ENCODE peak calls at places on chromosomes 16 and 17, in five cellular contexts. V is upper lobe of right lung, L is cardiac muscle cell, A is spleen, G is heart right ventricle. E is an unnamed sample. For H3K4me1, the result is how much of the 10 kb centered on the place peaks cover.

GRCh38 chr17:8222630-8223355 is 12.4 kb upstream of the AURKB start:
- DNase-seq in V (peak), L (peak), A (peak), G (peak), E (peak)

GRCh38 chr17:17922198-17922901 is 49.9 kb downstream of the TOM1L2 start:
- DNase-seq in V (no peak), L (no peak), A (no peak), G (no peak), E (peak)

GRCh38 chr17:13421581-13421980 is 180.1 kb downstream of the HS3ST3A1 start:
- DNase-seq in V (no peak), L (no peak), A (no peak), G (no peak), E (no peak)

GRCh38 chr17:77462101-77462500 is 321.3 kb downstream of the SEC14L1 start:
- DNase-seq in V (no peak), L (no peak), A (peak), G (no peak), E (no peak)

GRCh38 chr17:28828294-28829040 is 14.1 kb downstream of the FAM222B start:
- DNase-seq in V (peak), L (no peak), A (peak), G (no peak), E (no peak)

GRCh38 chr16:57372372-57373116 is at the start of gene CX3CL1:
- DNase-seq in V (peak), L (peak), A (no peak), G (peak), E (no peak)

GRCh38 chr16:59783191-59783590 is 1049.1 kb upstream of the GOT2 start:
- DNase-seq in V (no peak), L (no peak), A (no peak), G (no peak), E (no peak)

GRCh38 chr16:57446530-57447141 is 549 bp downstream of the CIAPIN1 start:
- DNase-seq in V (no peak), L (peak), A (no peak), G (peak), E (no peak)

GRCh38 chr17:61214753-61215152 is 184.9 kb upstream of the TBX2 start:
- DNase-seq in V (no peak), L (no peak), A (no peak), G (no peak), E (no peak)

GRCh38 chr17:76529643-76530488 is 7.6 kb downstream of the CYGB start:
- DNase-seq in V (peak), L (peak), A (peak), G (peak), E (no peak)

GRCh38 chr17:63702223-63702577 is 2.3 kb upstream of the LIMD2 start:
- DNase-seq in V (peak), L (no peak), A (peak), G (no peak), E (no peak)
- H3K4me3 ChIP-seq in V (peak), L (no peak), A (peak), G (no peak), E (no peak)

DNA sequence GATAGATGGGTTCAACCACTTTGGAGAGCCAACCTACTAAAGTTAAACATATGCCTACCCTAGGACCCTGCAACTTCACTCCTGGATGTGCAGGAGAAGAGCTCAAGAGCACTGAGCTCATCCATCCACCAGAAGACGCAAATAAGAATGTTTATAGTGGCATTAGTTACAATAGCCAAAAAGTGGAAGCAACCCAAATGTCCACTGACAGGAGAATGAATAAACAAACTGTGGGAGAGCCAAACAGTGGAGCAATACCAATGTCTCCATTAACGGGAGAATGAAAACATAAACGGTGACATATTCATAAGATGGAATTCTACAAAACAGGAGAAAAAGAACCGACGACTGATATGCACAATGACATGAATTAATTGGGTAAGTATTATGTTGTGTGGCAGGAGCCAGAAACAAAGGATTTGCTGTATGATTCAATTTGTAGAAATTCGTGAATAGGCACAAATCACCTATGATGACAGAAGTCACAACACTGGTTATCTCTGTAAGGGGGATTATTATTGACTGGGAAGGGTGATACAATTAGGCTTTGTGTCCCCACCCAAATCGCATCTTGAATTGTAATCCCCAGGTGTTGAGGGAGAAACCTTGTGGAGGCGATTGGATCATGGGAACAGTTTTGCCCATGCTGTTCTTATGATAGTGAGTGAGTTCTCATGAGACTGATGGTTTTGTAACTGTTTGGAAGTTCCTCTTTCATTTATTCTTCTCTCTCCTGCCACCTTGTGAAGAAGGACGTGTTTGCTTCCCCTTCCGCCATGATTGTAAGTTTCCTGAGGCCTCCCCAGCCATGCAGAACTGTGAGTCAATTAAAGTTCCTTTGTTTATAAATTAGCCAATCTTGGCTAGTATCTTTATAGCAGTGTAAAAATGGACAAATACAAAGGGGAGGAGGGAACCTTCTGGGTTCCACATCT is 57.9 kb upstream of the PLCG2 start:
- DNase-seq in V (no peak), L (no peak), A (no peak), G (no peak), E (no peak)
- TF ChIP-seq CTCF in V (no peak), L (no peak), A (no peak), G (no peak), E (no peak)

GRCh38 chr16:75264531-75264998 is 13.1 kb upstream of the BCAR1 start:
- DNase-seq in V (no peak), L (peak), A (no peak), G (peak), E (no peak)
- H3K4me1 ChIP-seq in V (under half), L (under half), A (half or more), G (under half), E (under half)

GRCh38 chr16:11252482-11252931 is 3.5 kb downstream of the SOCS1 start:
- DNase-seq in V (no peak), L (no peak), A (no peak), G (no peak), E (no peak)
- H3K4me3 ChIP-seq in V (peak), L (no peak), A (peak), G (no peak), E (no peak)